ENCODE peak calls at places on chromosome 13, in six cellular contexts. D, V, W, T, M and A are unnamed samples.

GRCh38 chr13:41389580-41389979 is 67.8 kb upstream of the RGCC start:
- DNase-seq in M (no peak), D (no peak), T (no peak), V (no peak), W (no peak), A (no peak)

GRCh38 chr13:80274643-80275042 is 66.3 kb downstream of the SPRY2 start:
- DNase-seq in D (no peak), W (no peak), T (peak; percentile 2), M (no peak), V (no peak), A (no peak)

GRCh38 chr13:89832827-89833226 is 1514.7 kb upstream of the MIR17HG start:
- DNase-seq in W (no peak), T (peak; percentile 5), D (no peak), V (no peak), M (peak; percentile 48), A (no peak)

GRCh38 chr13:91017031-91017668 is 330.3 kb upstream of the MIR17HG start:
- DNase-seq in W (peak; percentile 48), M (peak; percentile 53), D (peak; percentile 41), T (peak; percentile 9), V (peak; percentile 67), A (peak; percentile 27)

GRCh38 chr13:113117335-113117872 is 5.2 kb upstream of the F10 start:
- DNase-seq in T (no peak), M (no peak), D (no peak), W (no peak), V (no peak), A (no peak)

GRCh38 chr13:53782400-53783030 is 753.9 kb downstream of the OLFM4 start:
- DNase-seq in M (peak; percentile 35), W (peak; percentile 23), V (peak; percentile 30), D (peak; percentile 63), T (peak; percentile 17), A (peak; percentile 66)

GRCh38 chr13:37369618-37370017 is 228.9 kb downstream of the POSTN start:
- DNase-seq in T (peak; percentile 80), W (no peak), V (no peak), M (no peak), D (no peak), A (peak; percentile 64)

GRCh38 chr13:69264362-69265334 is 843.0 kb upstream of the ATXN8OS start:
- DNase-seq in D (no peak), W (no peak), T (no peak), V (no peak), M (no peak), A (no peak)

GRCh38 chr13:104473936-104474335 is 1407.7 kb upstream of the SLC10A2 start:
- DNase-seq in V (no peak), M (no peak), T (no peak), D (no peak), W (no peak), A (no peak)

GRCh38 chr13:30819136-30819875 is 84.0 kb downstream of the ALOX5AP start:
- DNase-seq in V (no peak), D (no peak), T (no peak), W (no peak), M (no peak), A (no peak)

GRCh38 chr13:34765446-34766180 is 176.5 kb upstream of the NBEA start:
- DNase-seq in D (no peak), M (no peak), V (no peak), T (no peak), W (no peak), A (no peak)

GRCh38 chr13:45301263-45301662 is 39.7 kb downstream of the TPT1 start:
- DNase-seq in D (no peak), M (no peak), W (no peak), V (no peak), T (no peak), A (no peak)

DNA sequence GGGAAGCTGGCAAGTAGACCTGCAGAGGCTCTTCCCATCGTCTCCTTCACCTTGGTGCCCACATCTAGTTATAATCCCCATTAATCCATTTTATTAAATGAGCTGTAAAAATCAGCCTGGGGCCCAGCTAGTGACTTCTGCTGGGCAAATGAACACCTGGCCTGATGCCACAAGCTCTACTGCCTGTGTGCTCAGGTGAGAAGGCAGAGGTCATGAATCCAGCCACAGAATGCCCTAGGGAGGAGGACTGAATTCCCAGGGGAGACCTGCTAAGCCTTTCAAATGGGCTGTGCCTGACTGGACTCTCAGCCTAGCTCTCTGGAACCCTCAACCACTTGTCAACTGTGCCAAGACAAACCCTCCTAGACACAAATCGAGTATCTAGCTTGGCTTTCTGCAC is 74.0 kb downstream of the PDS5B start:
- DNase-seq in V (no peak), W (no peak), D (no peak), T (no peak), M (no peak), A (no peak)
- H3K4me2 ChIP-seq in V (no peak overlapping the region), W (no peak overlapping the region), D (no peak overlapping the region), T (no peak overlapping the region), M (no peak overlapping the region), A (no peak overlapping the region)

DNA sequence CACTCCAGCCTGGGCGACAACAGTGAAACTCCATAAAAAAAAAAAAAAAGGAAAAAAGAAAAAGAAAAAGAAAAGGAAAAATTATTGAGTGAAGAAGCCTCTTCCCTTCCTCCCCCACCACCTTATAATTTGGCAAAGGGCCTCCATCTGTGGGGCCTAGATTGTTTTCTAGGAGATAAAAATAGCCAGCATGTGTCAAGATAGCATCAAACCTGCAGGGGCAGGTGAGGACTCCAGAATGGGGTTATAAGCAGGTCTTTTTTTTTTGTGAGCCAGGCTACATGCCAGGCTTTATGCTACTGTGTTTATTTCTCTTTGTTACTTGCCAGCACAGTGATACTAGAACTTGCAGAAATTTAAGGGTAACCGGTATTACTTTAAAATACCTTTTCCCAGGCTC is 11.7 kb upstream of the TRIM13 start:
- DNase-seq in V (no peak), T (no peak), W (no peak), D (no peak), M (no peak), A (no peak)
- H3K4me2 ChIP-seq in V (no peak overlapping the region), T (no peak overlapping the region), W (no peak overlapping the region), D (no peak overlapping the region), M (no peak overlapping the region), A (no peak overlapping the region)

GRCh38 chr13:40230833-40231266 is 435.6 kb downstream of the FOXO1 start:
- DNase-seq in D (no peak), T (no peak), W (no peak), V (no peak), M (no peak), A (peak; percentile 72)
- H3K4me2 ChIP-seq in D (no peak overlapping the region), T (no peak overlapping the region), W (no peak overlapping the region), V (peak overlapping the region; percentile 41), M (no peak overlapping the region), A (no peak overlapping the region)

DNA sequence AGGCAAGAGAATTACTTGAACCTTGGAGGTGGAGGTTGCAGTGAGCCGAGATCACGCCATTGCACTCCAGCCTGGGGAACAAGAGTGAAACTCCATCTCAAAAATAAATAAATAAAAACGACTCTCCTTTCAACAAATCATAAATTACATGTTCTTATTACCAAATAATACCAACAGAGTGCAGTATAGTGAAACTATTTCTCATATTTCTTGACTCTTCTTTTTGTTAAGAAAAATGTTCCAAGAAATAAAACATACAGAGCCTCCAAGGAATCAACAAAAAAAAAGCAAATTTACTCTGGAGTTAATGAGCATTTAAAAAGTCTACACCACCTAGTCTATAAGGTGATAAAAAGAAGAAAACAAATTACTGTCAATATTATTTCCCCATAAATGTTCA is 188.8 kb downstream of the KLF12 start:
- DNase-seq in V (no peak), D (no peak), M (no peak), T (no peak), W (no peak), A (peak; percentile 61)
- H3K4me2 ChIP-seq in V (no peak overlapping the region), D (no peak overlapping the region), M (no peak overlapping the region), T (no peak overlapping the region), W (no peak overlapping the region), A (no peak overlapping the region)

GRCh38 chr13:20136781-20137703 is 23.8 kb downstream of the GJA3 start:
- DNase-seq in T (no peak), D (no peak), W (no peak), M (peak; percentile 67), V (peak; percentile 75), A (peak; percentile 9)
- H3K4me2 ChIP-seq in T (peak overlapping the region; percentile 73), D (peak overlapping the region; percentile 20), W (no peak overlapping the region), M (peak overlapping the region; percentile 77), V (peak overlapping the region; percentile 27), A (peak overlapping the region; percentile 39)